ENCODE peak calls at places on chromosomes 7 and 10, in seven cellular contexts. One of them, this sample, is unnamed.

GRCh38 chr7:149782682-149783345 is 9.4 kb upstream of the ZNF467 start:
- DNase-seq in prostate gland: no peak
- DNase-seq in A673: no peak
- DNase-seq in Peyer's patch: no peak
- DNase-seq in heart right ventricle: no peak
- DNase-seq in right cardiac atrium: peak; percentile 54
- DNase-seq in heart left ventricle: peak; percentile 45
- DNase-seq in this sample: no peak

GRCh38 chr7:73827568-73828106 is 3.2 kb upstream of the CLDN4 start:
- DNase-seq in prostate gland: peak; percentile 89
- DNase-seq in A673: no peak
- DNase-seq in Peyer's patch: peak; percentile 90
- DNase-seq in heart right ventricle: no peak
- DNase-seq in right cardiac atrium: no peak
- DNase-seq in heart left ventricle: peak; percentile 61
- DNase-seq in this sample: no peak

GRCh38 chr10:11893749-11894278 is 70.7 kb downstream of the PROSER2 start:
- DNase-seq in prostate gland: no peak
- DNase-seq in A673: peak; percentile 52
- DNase-seq in Peyer's patch: no peak
- DNase-seq in heart right ventricle: no peak
- DNase-seq in right cardiac atrium: no peak
- DNase-seq in heart left ventricle: peak; percentile 30
- DNase-seq in this sample: no peak

GRCh38 chr10:24209946-24210491 is 1.1 kb downstream of the KIAA1217 start:
- DNase-seq in prostate gland: peak; percentile 19
- DNase-seq in A673: peak; percentile 70
- DNase-seq in Peyer's patch: no peak
- DNase-seq in heart right ventricle: peak; percentile 28
- DNase-seq in right cardiac atrium: no peak
- DNase-seq in heart left ventricle: no peak
- DNase-seq in this sample: no peak

GRCh38 chr10:119209050-119209735 is 1.8 kb downstream of the GRK5 start:
- DNase-seq in prostate gland: no peak
- DNase-seq in A673: peak; percentile 89
- DNase-seq in Peyer's patch: peak; percentile 83
- DNase-seq in heart right ventricle: peak; percentile 61
- DNase-seq in right cardiac atrium: peak; percentile 80
- DNase-seq in heart left ventricle: peak; percentile 72
- DNase-seq in this sample: peak; percentile 78

GRCh38 chr10:78852856-78853255 is 215.9 kb upstream of the ZMIZ1 start:
- DNase-seq in prostate gland: no peak
- DNase-seq in A673: peak; percentile 9
- DNase-seq in Peyer's patch: peak; percentile 59
- DNase-seq in heart right ventricle: no peak
- DNase-seq in right cardiac atrium: no peak
- DNase-seq in heart left ventricle: no peak
- DNase-seq in this sample: no peak

GRCh38 chr10:71531485-71532446 is 135.0 kb downstream of the CDH23 start:
- DNase-seq in prostate gland: no peak
- DNase-seq in A673: no peak
- DNase-seq in Peyer's patch: no peak
- DNase-seq in heart right ventricle: no peak
- DNase-seq in right cardiac atrium: peak; percentile 28
- DNase-seq in heart left ventricle: no peak
- DNase-seq in this sample: no peak

GRCh38 chr7:127644484-127644883 is 7.5 kb upstream of the SND1 start:
- DNase-seq in prostate gland: no peak
- DNase-seq in A673: no peak
- DNase-seq in Peyer's patch: no peak
- DNase-seq in heart right ventricle: no peak
- DNase-seq in right cardiac atrium: no peak
- DNase-seq in heart left ventricle: no peak
- DNase-seq in this sample: no peak

GRCh38 chr7:129859188-129859587 is 93.6 kb downstream of the UBE2H start:
- DNase-seq in prostate gland: no peak
- DNase-seq in A673: no peak
- DNase-seq in Peyer's patch: no peak
- DNase-seq in heart right ventricle: no peak
- DNase-seq in right cardiac atrium: no peak
- DNase-seq in heart left ventricle: no peak
- DNase-seq in this sample: no peak

GRCh38 chr10:63264852-63265617 is 131.9 kb downstream of the NRBF2 start:
- DNase-seq in prostate gland: peak; percentile 26
- DNase-seq in A673: peak; percentile 80
- DNase-seq in Peyer's patch: peak; percentile 71
- DNase-seq in heart right ventricle: no peak
- DNase-seq in right cardiac atrium: no peak
- DNase-seq in heart left ventricle: no peak
- DNase-seq in this sample: no peak

GRCh38 chr10:14146005-14146404 is 184.7 kb downstream of the FRMD4A start:
- DNase-seq in prostate gland: no peak
- DNase-seq in A673: no peak
- DNase-seq in Peyer's patch: no peak
- DNase-seq in heart right ventricle: no peak
- DNase-seq in right cardiac atrium: no peak
- DNase-seq in heart left ventricle: no peak
- DNase-seq in this sample: no peak

GRCh38 chr10:3807928-3808496 is 23.0 kb upstream of the KLF6 start:
- DNase-seq in prostate gland: no peak
- DNase-seq in A673: peak; percentile 55
- DNase-seq in Peyer's patch: no peak
- DNase-seq in heart right ventricle: peak; percentile 49
- DNase-seq in right cardiac atrium: no peak
- DNase-seq in heart left ventricle: no peak
- DNase-seq in this sample: no peak
- H3K4me3 ChIP-seq in prostate gland: no peak overlapping the region
- H3K4me3 ChIP-seq in A673: no peak overlapping the region
- H3K4me3 ChIP-seq in Peyer's patch: no peak overlapping the region
- H3K4me3 ChIP-seq in heart right ventricle: no peak overlapping the region
- H3K4me3 ChIP-seq in right cardiac atrium: no peak overlapping the region
- H3K4me3 ChIP-seq in heart left ventricle: no peak overlapping the region
- H3K4me3 ChIP-seq in this sample: no peak overlapping the region

GRCh38 chr7:106138776-106139175 is 26.7 kb upstream of the SYPL1 start:
- DNase-seq in prostate gland: no peak
- DNase-seq in A673: no peak
- DNase-seq in Peyer's patch: no peak
- DNase-seq in heart right ventricle: no peak
- DNase-seq in right cardiac atrium: no peak
- DNase-seq in heart left ventricle: no peak
- DNase-seq in this sample: no peak
- H3K27ac ChIP-seq in prostate gland: no peak overlapping the region
- H3K27ac ChIP-seq in A673: no peak overlapping the region
- H3K27ac ChIP-seq in Peyer's patch: no peak overlapping the region
- H3K27ac ChIP-seq in heart right ventricle: peak overlapping the region; percentile 59
- H3K27ac ChIP-seq in right cardiac atrium: no peak overlapping the region
- H3K27ac ChIP-seq in heart left ventricle: peak overlapping the region; percentile 30
- H3K27ac ChIP-seq in this sample: no peak overlapping the region

DNA sequence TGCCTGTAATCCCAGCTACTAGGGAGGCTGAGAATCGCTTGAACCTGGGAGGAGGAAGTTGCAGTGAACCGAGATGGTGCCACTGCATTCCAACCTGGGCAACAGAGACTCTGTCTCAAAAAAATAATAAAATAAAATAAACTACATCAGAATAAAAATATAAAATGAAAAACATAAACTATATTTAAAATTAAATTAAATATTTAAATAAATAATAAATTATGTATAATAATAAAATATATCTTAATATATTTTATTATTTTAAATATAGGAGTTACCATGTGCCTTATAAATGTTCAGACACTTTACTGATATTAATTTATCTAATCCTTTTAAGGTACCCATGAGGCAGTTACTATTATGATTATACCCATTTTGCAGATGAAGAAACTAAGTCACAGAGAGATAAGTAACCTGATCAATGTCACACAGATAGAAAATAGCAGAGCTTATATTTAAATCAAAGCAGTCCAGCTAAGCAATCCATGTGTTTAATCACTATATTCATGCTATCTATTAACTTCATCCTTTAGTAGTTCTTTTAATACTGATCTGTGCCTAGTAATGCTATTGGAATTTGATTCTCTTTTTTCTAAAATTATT is 30.3 kb upstream of the MET start:
- DNase-seq in prostate gland: no peak
- DNase-seq in A673: no peak
- DNase-seq in Peyer's patch: no peak
- DNase-seq in heart right ventricle: no peak
- DNase-seq in right cardiac atrium: no peak
- DNase-seq in heart left ventricle: no peak
- DNase-seq in this sample: no peak
- H3K4me1 ChIP-seq in prostate gland: no peaks in the 10 kb centered on the region
- H3K4me1 ChIP-seq in A673: no peaks in the 10 kb centered on the region
- H3K4me1 ChIP-seq in Peyer's patch: no peaks in the 10 kb centered on the region
- H3K4me1 ChIP-seq in heart right ventricle: no peaks in the 10 kb centered on the region
- H3K4me1 ChIP-seq in right cardiac atrium: no peaks in the 10 kb centered on the region
- H3K4me1 ChIP-seq in heart left ventricle: no peaks in the 10 kb centered on the region
- H3K4me1 ChIP-seq in this sample: no peaks in the 10 kb centered on the region

DNA sequence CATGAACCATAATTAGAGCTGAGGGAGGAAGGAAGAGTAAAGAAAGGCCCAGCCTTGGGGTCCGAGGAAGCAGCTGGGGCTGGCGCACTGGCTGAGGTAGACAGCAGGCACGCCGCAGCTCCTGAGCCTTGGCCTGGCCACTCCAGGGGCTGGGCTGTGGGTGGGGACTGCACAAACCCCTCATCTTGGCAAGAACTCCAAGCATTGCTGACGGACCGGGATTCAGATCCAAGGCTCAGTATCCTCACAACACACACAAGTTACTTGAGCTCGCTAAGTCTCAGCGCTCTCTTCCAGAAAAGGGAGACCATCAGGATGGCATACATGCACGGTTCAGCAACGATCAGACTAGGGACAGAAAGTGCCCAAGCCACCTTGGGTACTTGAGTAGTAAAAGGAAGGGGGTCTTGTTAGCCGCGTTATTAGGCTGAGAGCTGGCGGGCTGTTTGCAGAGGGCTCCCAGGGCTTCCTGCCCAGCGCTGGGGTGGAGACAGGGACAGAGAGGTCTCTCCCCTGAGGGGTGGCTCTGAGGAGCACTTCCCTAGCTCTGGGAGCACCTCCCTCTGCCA is 4.5 kb downstream of the TNS3 start:
- DNase-seq in prostate gland: no peak
- DNase-seq in A673: no peak
- DNase-seq in Peyer's patch: no peak
- DNase-seq in heart right ventricle: peak; percentile 53
- DNase-seq in right cardiac atrium: peak; percentile 81
- DNase-seq in heart left ventricle: peak; percentile 81
- DNase-seq in this sample: no peak
- H3K4me3 ChIP-seq in prostate gland: no peak overlapping the region
- H3K4me3 ChIP-seq in A673: no peak overlapping the region
- H3K4me3 ChIP-seq in Peyer's patch: no peak overlapping the region
- H3K4me3 ChIP-seq in heart right ventricle: no peak overlapping the region
- H3K4me3 ChIP-seq in right cardiac atrium: no peak overlapping the region
- H3K4me3 ChIP-seq in heart left ventricle: peak overlapping the region; percentile 35
- H3K4me3 ChIP-seq in this sample: no peak overlapping the region

GRCh38 chr7:136923111-136923510 is 54.7 kb downstream of the CHRM2 start:
- DNase-seq in prostate gland: no peak
- DNase-seq in A673: no peak
- DNase-seq in Peyer's patch: no peak
- DNase-seq in heart right ventricle: no peak
- DNase-seq in right cardiac atrium: no peak
- DNase-seq in heart left ventricle: no peak
- DNase-seq in this sample: peak; percentile 72
- H3K27ac ChIP-seq in prostate gland: no peak overlapping the region
- H3K27ac ChIP-seq in A673: no peak overlapping the region
- H3K27ac ChIP-seq in Peyer's patch: no peak overlapping the region
- H3K27ac ChIP-seq in heart right ventricle: no peak overlapping the region
- H3K27ac ChIP-seq in right cardiac atrium: no peak overlapping the region
- H3K27ac ChIP-seq in heart left ventricle: no peak overlapping the region
- H3K27ac ChIP-seq in this sample: peak overlapping the region; percentile 35

DNA sequence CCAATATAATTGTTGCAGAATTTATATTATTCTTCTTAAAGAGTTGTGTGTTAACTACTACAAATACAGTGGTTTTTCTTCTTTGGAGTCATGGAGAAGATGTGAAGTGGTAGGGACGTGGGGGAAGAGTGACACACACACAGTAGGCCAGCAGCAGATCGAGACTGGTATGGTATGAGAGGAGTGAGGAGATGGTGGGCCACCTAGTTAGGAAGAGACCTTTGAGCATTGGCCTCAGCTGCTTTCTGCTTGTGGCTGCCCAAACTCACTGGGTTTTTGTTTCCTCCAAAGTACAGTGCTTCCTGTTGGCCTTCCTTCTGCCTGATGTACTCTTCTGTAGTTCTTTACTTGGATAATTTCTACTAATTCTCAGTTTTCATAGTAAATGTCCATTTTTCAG is 14.6 kb downstream of the VCL start:
- DNase-seq in prostate gland: no peak
- DNase-seq in A673: no peak
- DNase-seq in Peyer's patch: no peak
- DNase-seq in heart right ventricle: no peak
- DNase-seq in right cardiac atrium: no peak
- DNase-seq in heart left ventricle: no peak
- DNase-seq in this sample: no peak
- H3K4me1 ChIP-seq in prostate gland: no peaks in the 10 kb centered on the region
- H3K4me1 ChIP-seq in A673: peaks cover 75% of the 10 kb centered on the region
- H3K4me1 ChIP-seq in Peyer's patch: no peaks in the 10 kb centered on the region
- H3K4me1 ChIP-seq in heart right ventricle: peaks cover 85% of the 10 kb centered on the region
- H3K4me1 ChIP-seq in right cardiac atrium: peaks cover 4% of the 10 kb centered on the region
- H3K4me1 ChIP-seq in heart left ventricle: peaks cover 65% of the 10 kb centered on the region
- H3K4me1 ChIP-seq in this sample: peaks cover 51% of the 10 kb centered on the region

GRCh38 chr7:27156901-27157716 is 634 bp upstream of the HOXA7 start:
- DNase-seq in prostate gland: no peak
- DNase-seq in A673: no peak
- DNase-seq in Peyer's patch: peak; percentile 45
- DNase-seq in heart right ventricle: no peak
- DNase-seq in right cardiac atrium: no peak
- DNase-seq in heart left ventricle: peak; percentile 27
- DNase-seq in this sample: peak; percentile 35
- H3K4me3 ChIP-seq in prostate gland: peak overlapping the region; percentile 51
- H3K4me3 ChIP-seq in A673: peak overlapping the region; percentile 49
- H3K4me3 ChIP-seq in Peyer's patch: peak overlapping the region; percentile 81
- H3K4me3 ChIP-seq in heart right ventricle: no peak overlapping the region
- H3K4me3 ChIP-seq in right cardiac atrium: peak overlapping the region; percentile 23
- H3K4me3 ChIP-seq in heart left ventricle: no peak overlapping the region
- H3K4me3 ChIP-seq in this sample: peak overlapping the region; percentile 46

GRCh38 chr7:66781408-66782090 is 41.0 kb downstream of the RABGEF1 start:
- DNase-seq in prostate gland: no peak
- DNase-seq in A673: no peak
- DNase-seq in Peyer's patch: no peak
- DNase-seq in heart right ventricle: no peak
- DNase-seq in right cardiac atrium: no peak
- DNase-seq in heart left ventricle: no peak
- DNase-seq in this sample: no peak
- H3K27ac ChIP-seq in prostate gland: no peak overlapping the region
- H3K27ac ChIP-seq in A673: no peak overlapping the region
- H3K27ac ChIP-seq in Peyer's patch: no peak overlapping the region
- H3K27ac ChIP-seq in heart right ventricle: no peak overlapping the region
- H3K27ac ChIP-seq in right cardiac atrium: no peak overlapping the region
- H3K27ac ChIP-seq in heart left ventricle: no peak overlapping the region
- H3K27ac ChIP-seq in this sample: no peak overlapping the region

GRCh38 chr10:74877899-74878298 is 51.5 kb downstream of the KAT6B start:
- DNase-seq in prostate gland: no peak
- DNase-seq in A673: no peak
- DNase-seq in Peyer's patch: no peak
- DNase-seq in heart right ventricle: no peak
- DNase-seq in right cardiac atrium: no peak
- DNase-seq in heart left ventricle: no peak
- DNase-seq in this sample: no peak
- H3K4me1 ChIP-seq in prostate gland: peaks cover 7% of the 10 kb centered on the region
- H3K4me1 ChIP-seq in A673: peaks cover 13% of the 10 kb centered on the region
- H3K4me1 ChIP-seq in Peyer's patch: no peaks in the 10 kb centered on the region
- H3K4me1 ChIP-seq in heart right ventricle: peaks cover 36% of the 10 kb centered on the region
- H3K4me1 ChIP-seq in right cardiac atrium: no peaks in the 10 kb centered on the region
- H3K4me1 ChIP-seq in heart left ventricle: peaks cover 25% of the 10 kb centered on the region
- H3K4me1 ChIP-seq in this sample: peaks cover 37% of the 10 kb centered on the region

GRCh38 chr7:117119192-117119924 is 166.1 kb downstream of the ST7 start:
- DNase-seq in prostate gland: peak; percentile 67
- DNase-seq in A673: peak; percentile 88
- DNase-seq in Peyer's patch: peak; percentile 90
- DNase-seq in heart right ventricle: peak; percentile 71
- DNase-seq in right cardiac atrium: peak; percentile 86
- DNase-seq in heart left ventricle: peak; percentile 82
- DNase-seq in this sample: peak; percentile 69
- H3K4me3 ChIP-seq in prostate gland: no peak overlapping the region
- H3K4me3 ChIP-seq in A673: no peak overlapping the region
- H3K4me3 ChIP-seq in Peyer's patch: no peak overlapping the region
- H3K4me3 ChIP-seq in heart right ventricle: no peak overlapping the region
- H3K4me3 ChIP-seq in right cardiac atrium: no peak overlapping the region
- H3K4me3 ChIP-seq in heart left ventricle: no peak overlapping the region
- H3K4me3 ChIP-seq in this sample: no peak overlapping the region